ENCODE peak calls at places on chromosomes 16 and 17, in four cellular contexts. U is hepatic stellate cell, M is nephron progenitor cell, S is MV-4-11. J is an unnamed sample.
A peak's percentile ranks its signal among the peaks of the same experiment; 100 is the strongest.

GRCh38 chr16:18983565-18984424 is at the start of gene TMC7:
- DNase-seq in U (peak; percentile 87), M (peak; percentile 96), S (peak; percentile 38), J (peak; percentile 95)

GRCh38 chr17:58432806-58433573 is 15.7 kb upstream of the RNF43 start:
- DNase-seq in U (no peak), M (no peak), S (no peak), J (no peak)

GRCh38 chr16:14364386-14365199 is 265.5 kb downstream of the PARN start:
- DNase-seq in U (no peak), M (no peak), S (no peak), J (peak; percentile 19)

GRCh38 chr16:53091508-53092211 is 36.9 kb downstream of the CHD9 start:
- DNase-seq in U (peak; percentile 61), M (peak; percentile 67), S (peak; percentile 97), J (peak; percentile 84)

GRCh38 chr16:2388875-2389433 is 40.3 kb upstream of the CCNF start:
- DNase-seq in U (peak; percentile 59), M (no peak), S (no peak), J (no peak)

GRCh38 chr17:14211778-14212177 is 24.9 kb downstream of the CDRT15 start:
- DNase-seq in U (peak; percentile 19), M (no peak), S (no peak), J (no peak)

GRCh38 chr17:59366040-59366757 is 34.7 kb downstream of the YPEL2 start:
- DNase-seq in U (peak; percentile 32), M (peak; percentile 39), S (peak; percentile 62), J (peak; percentile 95)

GRCh38 chr16:672371-672770 is 3.1 kb upstream of the RHBDL1 start:
- DNase-seq in U (no peak), M (no peak), S (no peak), J (no peak)

GRCh38 chr17:78144146-78144719 is 2.0 kb upstream of the C17orf99 start:
- DNase-seq in U (peak; percentile 71), M (no peak), S (peak; percentile 98), J (no peak)